ENCODE peak calls at places on chromosomes 6 and 20, in nine cellular contexts. One of them, this sample, is unnamed.

GRCh38 chr20:1478566-1478965 is 11.9 kb upstream of the NSFL1C start:
- DNase-seq in psoas muscle: no peak
- DNase-seq in astrocyte: peak; percentile 59
- DNase-seq in left lung: no peak
- DNase-seq in neural progenitor cell: no peak
- DNase-seq in testis: no peak
- DNase-seq in stomach: no peak
- DNase-seq in left ventricle myocardium inferior: no peak
- DNase-seq in adrenal gland: no peak
- DNase-seq in this sample: no peak

GRCh38 chr20:50916257-50916656 is 15.0 kb downstream of the ADNP start:
- DNase-seq in stomach: no peak
- DNase-seq in left ventricle myocardium inferior: no peak
- DNase-seq in psoas muscle: no peak
- DNase-seq in testis: no peak
- DNase-seq in neural progenitor cell: no peak
- DNase-seq in astrocyte: peak; percentile 36
- DNase-seq in adrenal gland: no peak
- DNase-seq in left lung: no peak
- DNase-seq in this sample: no peak

GRCh38 chr6:71194730-71195129 is 93.9 kb upstream of the OGFRL1 start:
- DNase-seq in stomach: no peak
- DNase-seq in psoas muscle: no peak
- DNase-seq in astrocyte: peak; percentile 80
- DNase-seq in left ventricle myocardium inferior: no peak
- DNase-seq in left lung: no peak
- DNase-seq in neural progenitor cell: no peak
- DNase-seq in testis: no peak
- DNase-seq in adrenal gland: no peak
- DNase-seq in this sample: no peak

GRCh38 chr20:46411637-46412036 is 5.2 kb upstream of the ELMO2 start:
- DNase-seq in psoas muscle: no peak
- DNase-seq in left ventricle myocardium inferior: no peak
- DNase-seq in left lung: no peak
- DNase-seq in neural progenitor cell: no peak
- DNase-seq in adrenal gland: no peak
- DNase-seq in testis: no peak
- DNase-seq in stomach: no peak
- DNase-seq in astrocyte: no peak
- DNase-seq in this sample: no peak

GRCh38 chr6:102619585-102619984 is 1226.1 kb downstream of the GRIK2 start:
- DNase-seq in adrenal gland: no peak
- DNase-seq in astrocyte: no peak
- DNase-seq in psoas muscle: no peak
- DNase-seq in stomach: no peak
- DNase-seq in testis: no peak
- DNase-seq in left ventricle myocardium inferior: no peak
- DNase-seq in left lung: no peak
- DNase-seq in neural progenitor cell: peak; percentile 32
- DNase-seq in this sample: peak; percentile 36

GRCh38 chr6:82370788-82371187 is 7.2 kb downstream of the TPBG start:
- DNase-seq in left ventricle myocardium inferior: no peak
- DNase-seq in neural progenitor cell: no peak
- DNase-seq in psoas muscle: no peak
- DNase-seq in astrocyte: no peak
- DNase-seq in left lung: no peak
- DNase-seq in adrenal gland: no peak
- DNase-seq in stomach: no peak
- DNase-seq in testis: no peak
- DNase-seq in this sample: no peak

GRCh38 chr6:123306334-123306733 is 310.3 kb downstream of the CLVS2 start:
- DNase-seq in adrenal gland: no peak
- DNase-seq in left lung: no peak
- DNase-seq in psoas muscle: no peak
- DNase-seq in astrocyte: no peak
- DNase-seq in stomach: no peak
- DNase-seq in left ventricle myocardium inferior: no peak
- DNase-seq in testis: no peak
- DNase-seq in neural progenitor cell: peak; percentile 3
- DNase-seq in this sample: no peak

GRCh38 chr6:14290448-14291388 is 173.1 kb downstream of the CD83 start:
- DNase-seq in adrenal gland: no peak
- DNase-seq in neural progenitor cell: no peak
- DNase-seq in astrocyte: no peak
- DNase-seq in psoas muscle: no peak
- DNase-seq in left lung: no peak
- DNase-seq in stomach: no peak
- DNase-seq in testis: no peak
- DNase-seq in left ventricle myocardium inferior: no peak
- DNase-seq in this sample: no peak

GRCh38 chr6:42520786-42521607 is 42.8 kb upstream of the UBR2 start:
- DNase-seq in stomach: no peak
- DNase-seq in testis: no peak
- DNase-seq in left ventricle myocardium inferior: no peak
- DNase-seq in astrocyte: peak; percentile 89
- DNase-seq in neural progenitor cell: no peak
- DNase-seq in psoas muscle: no peak
- DNase-seq in adrenal gland: no peak
- DNase-seq in left lung: no peak
- DNase-seq in this sample: no peak

GRCh38 chr6:81561071-81561564 is 191.4 kb downstream of the TENT5A start:
- DNase-seq in psoas muscle: no peak
- DNase-seq in neural progenitor cell: no peak
- DNase-seq in adrenal gland: no peak
- DNase-seq in stomach: no peak
- DNase-seq in left lung: no peak
- DNase-seq in testis: no peak
- DNase-seq in astrocyte: peak; percentile 51
- DNase-seq in left ventricle myocardium inferior: no peak
- DNase-seq in this sample: peak; percentile 55

GRCh38 chr6:24779416-24779815 is 4.7 kb downstream of the GMNN start:
- DNase-seq in psoas muscle: no peak
- DNase-seq in testis: no peak
- DNase-seq in astrocyte: no peak
- DNase-seq in left ventricle myocardium inferior: no peak
- DNase-seq in left lung: no peak
- DNase-seq in neural progenitor cell: no peak
- DNase-seq in adrenal gland: no peak
- DNase-seq in stomach: no peak
- DNase-seq in this sample: no peak

GRCh38 chr6:158198461-158198860 is 30.3 kb downstream of the GTF2H5 start:
- DNase-seq in neural progenitor cell: no peak
- DNase-seq in testis: no peak
- DNase-seq in adrenal gland: no peak
- DNase-seq in left ventricle myocardium inferior: no peak
- DNase-seq in stomach: no peak
- DNase-seq in left lung: no peak
- DNase-seq in psoas muscle: no peak
- DNase-seq in astrocyte: no peak
- DNase-seq in this sample: no peak

DNA sequence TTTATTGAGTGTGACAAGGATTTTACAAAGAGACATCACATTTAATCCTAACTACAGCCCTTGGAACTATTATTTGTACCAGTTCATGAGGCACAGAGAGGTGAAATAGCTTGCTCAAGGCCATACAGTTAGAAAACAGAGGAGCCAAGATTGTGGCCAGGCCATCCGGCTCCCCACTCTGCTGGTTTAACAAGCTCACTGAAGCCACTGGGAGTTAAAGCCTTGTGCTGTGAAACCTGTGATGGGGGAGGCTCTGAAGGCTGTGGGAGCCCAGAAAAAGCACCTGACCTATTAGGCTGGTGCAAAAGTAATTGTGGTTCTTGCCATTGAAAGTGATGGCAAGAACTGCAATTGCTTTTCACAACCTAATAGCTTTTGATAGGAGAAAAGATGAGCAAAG is 75.0 kb upstream of the ZNFX1 start:
- DNase-seq in left ventricle myocardium inferior: no peak
- DNase-seq in astrocyte: no peak
- DNase-seq in stomach: no peak
- DNase-seq in left lung: no peak
- DNase-seq in adrenal gland: no peak
- DNase-seq in psoas muscle: no peak
- DNase-seq in neural progenitor cell: no peak
- DNase-seq in testis: no peak
- DNase-seq in this sample: no peak
- H3K27ac ChIP-seq in left ventricle myocardium inferior: no peak overlapping the region
- H3K27ac ChIP-seq in astrocyte: no peak overlapping the region
- H3K27ac ChIP-seq in stomach: no peak overlapping the region
- H3K27ac ChIP-seq in left lung: no peak overlapping the region
- H3K27ac ChIP-seq in adrenal gland: no peak overlapping the region
- H3K27ac ChIP-seq in psoas muscle: peak overlapping the region; percentile 41
- H3K27ac ChIP-seq in neural progenitor cell: no peak overlapping the region
- H3K27ac ChIP-seq in testis: no peak overlapping the region
- H3K27ac ChIP-seq in this sample: no peak overlapping the region

GRCh38 chr6:89695667-89696066 is 57.1 kb upstream of the LYRM2 start:
- DNase-seq in adrenal gland: no peak
- DNase-seq in stomach: no peak
- DNase-seq in psoas muscle: no peak
- DNase-seq in astrocyte: no peak
- DNase-seq in neural progenitor cell: no peak
- DNase-seq in testis: no peak
- DNase-seq in left ventricle myocardium inferior: no peak
- DNase-seq in left lung: no peak
- DNase-seq in this sample: no peak

GRCh38 chr6:89693207-89693606 is 54.7 kb upstream of the LYRM2 start:
- DNase-seq in left lung: no peak
- DNase-seq in psoas muscle: no peak
- DNase-seq in adrenal gland: no peak
- DNase-seq in stomach: no peak
- DNase-seq in left ventricle myocardium inferior: no peak
- DNase-seq in neural progenitor cell: no peak
- DNase-seq in astrocyte: no peak
- DNase-seq in testis: no peak
- DNase-seq in this sample: no peak

GRCh38 chr6:89692256-89692655 is 53.7 kb upstream of the LYRM2 start:
- DNase-seq in left lung: no peak
- DNase-seq in neural progenitor cell: no peak
- DNase-seq in stomach: no peak
- DNase-seq in astrocyte: no peak
- DNase-seq in testis: no peak
- DNase-seq in left ventricle myocardium inferior: no peak
- DNase-seq in adrenal gland: no peak
- DNase-seq in psoas muscle: no peak
- DNase-seq in this sample: no peak

GRCh38 chr6:89690944-89691324 is 52.4 kb upstream of the LYRM2 start:
- DNase-seq in astrocyte: no peak
- DNase-seq in testis: no peak
- DNase-seq in stomach: no peak
- DNase-seq in psoas muscle: no peak
- DNase-seq in adrenal gland: no peak
- DNase-seq in left lung: no peak
- DNase-seq in left ventricle myocardium inferior: no peak
- DNase-seq in neural progenitor cell: peak; percentile 36
- DNase-seq in this sample: no peak

DNA sequence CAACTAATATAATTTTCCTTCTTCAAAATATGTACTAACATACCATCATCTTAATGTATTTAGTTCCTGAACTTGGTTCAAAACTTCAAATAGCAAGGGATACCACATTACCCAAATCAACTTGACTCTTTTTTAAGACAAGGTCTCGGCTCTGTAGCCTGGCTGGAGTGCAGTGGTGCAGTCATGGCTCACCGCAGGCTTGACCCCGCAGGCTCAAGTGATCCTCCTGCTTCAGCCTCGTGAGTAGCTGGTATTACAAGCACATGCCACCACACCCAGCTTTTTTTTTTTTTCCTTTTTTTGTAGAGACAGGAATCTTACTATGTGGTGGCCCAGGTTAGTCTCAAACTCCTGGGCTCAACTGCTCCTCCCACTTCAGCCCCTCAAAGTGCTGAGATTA is 55.9 kb upstream of the LYRM2 start:
- DNase-seq in left lung: no peak
- DNase-seq in left ventricle myocardium inferior: no peak
- DNase-seq in neural progenitor cell: no peak
- DNase-seq in astrocyte: no peak
- DNase-seq in psoas muscle: no peak
- DNase-seq in testis: no peak
- DNase-seq in adrenal gland: no peak
- DNase-seq in stomach: no peak
- DNase-seq in this sample: no peak
- H3K36me3 ChIP-seq in left lung: peaks cover 94% of the 10 kb centered on the region
- H3K36me3 ChIP-seq in left ventricle myocardium inferior: peaks cover 93% of the 10 kb centered on the region
- H3K36me3 ChIP-seq in neural progenitor cell: peaks cover 15% of the 10 kb centered on the region
- H3K36me3 ChIP-seq in astrocyte: peaks cover 48% of the 10 kb centered on the region
- H3K36me3 ChIP-seq in psoas muscle: peaks cover 98% of the 10 kb centered on the region
- H3K36me3 ChIP-seq in testis: no peaks in the 10 kb centered on the region
- H3K36me3 ChIP-seq in adrenal gland: no peaks in the 10 kb centered on the region
- H3K36me3 ChIP-seq in stomach: peaks cover 94% of the 10 kb centered on the region
- H3K36me3 ChIP-seq in this sample: peaks cover 80% of the 10 kb centered on the region

GRCh38 chr6:68635412-68635705 is 277 bp downstream of the ADGRB3 start:
- DNase-seq in stomach: no peak
- DNase-seq in neural progenitor cell: no peak
- DNase-seq in left ventricle myocardium inferior: no peak
- DNase-seq in astrocyte: no peak
- DNase-seq in adrenal gland: no peak
- DNase-seq in testis: no peak
- DNase-seq in psoas muscle: no peak
- DNase-seq in left lung: no peak
- DNase-seq in this sample: no peak

GRCh38 chr6:68635706-68636513 is 828 bp downstream of the ADGRB3 start:
- DNase-seq in left ventricle myocardium inferior: peak; percentile 23
- DNase-seq in testis: peak; percentile 51
- DNase-seq in stomach: no peak
- DNase-seq in neural progenitor cell: peak; percentile 57
- DNase-seq in left lung: peak; percentile 37
- DNase-seq in psoas muscle: no peak
- DNase-seq in adrenal gland: no peak
- DNase-seq in astrocyte: no peak
- DNase-seq in this sample: peak; percentile 41

GRCh38 chr6:68634503-68635411 is at the start of gene ADGRB3:
- DNase-seq in psoas muscle: peak; percentile 79
- DNase-seq in adrenal gland: peak; percentile 49
- DNase-seq in stomach: peak; percentile 46
- DNase-seq in left ventricle myocardium inferior: peak; percentile 86
- DNase-seq in neural progenitor cell: peak; percentile 89
- DNase-seq in astrocyte: peak; percentile 49
- DNase-seq in left lung: peak; percentile 87
- DNase-seq in testis: peak; percentile 86
- DNase-seq in this sample: peak; percentile 93

GRCh38 chr6:68632620-68633195 is 2.4 kb upstream of the ADGRB3 start:
- DNase-seq in left ventricle myocardium inferior: no peak
- DNase-seq in neural progenitor cell: no peak
- DNase-seq in adrenal gland: no peak
- DNase-seq in left lung: no peak
- DNase-seq in stomach: no peak
- DNase-seq in astrocyte: no peak
- DNase-seq in psoas muscle: no peak
- DNase-seq in testis: no peak
- DNase-seq in this sample: no peak

GRCh38 chr6:68633654-68634502 is 1.2 kb upstream of the ADGRB3 start:
- DNase-seq in stomach: no peak
- DNase-seq in left ventricle myocardium inferior: no peak
- DNase-seq in astrocyte: no peak
- DNase-seq in psoas muscle: no peak
- DNase-seq in testis: no peak
- DNase-seq in neural progenitor cell: no peak
- DNase-seq in adrenal gland: no peak
- DNase-seq in left lung: no peak
- DNase-seq in this sample: peak; percentile 36
- H3K4me3 ChIP-seq in stomach: peak overlapping the region; percentile 69
- H3K4me3 ChIP-seq in left ventricle myocardium inferior: peak overlapping the region; percentile 74
- H3K4me3 ChIP-seq in astrocyte: peak overlapping the region; percentile 84
- H3K4me3 ChIP-seq in psoas muscle: peak overlapping the region; percentile 72
- H3K4me3 ChIP-seq in testis: peak overlapping the region; percentile 73
- H3K4me3 ChIP-seq in neural progenitor cell: peak overlapping the region; percentile 80
- H3K4me3 ChIP-seq in adrenal gland: no peak overlapping the region
- H3K4me3 ChIP-seq in left lung: peak overlapping the region; percentile 47
- H3K4me3 ChIP-seq in this sample: peak overlapping the region; percentile 78

GRCh38 chr6:149027484-149027883 is 280.7 kb downstream of the UST start:
- DNase-seq in stomach: no peak
- DNase-seq in left ventricle myocardium inferior: no peak
- DNase-seq in astrocyte: no peak
- DNase-seq in left lung: no peak
- DNase-seq in psoas muscle: no peak
- DNase-seq in testis: no peak
- DNase-seq in neural progenitor cell: no peak
- DNase-seq in adrenal gland: no peak
- DNase-seq in this sample: no peak
- H3K27ac ChIP-seq in stomach: no peak overlapping the region
- H3K27ac ChIP-seq in left ventricle myocardium inferior: no peak overlapping the region
- H3K27ac ChIP-seq in astrocyte: peak overlapping the region; percentile 63
- H3K27ac ChIP-seq in left lung: no peak overlapping the region
- H3K27ac ChIP-seq in psoas muscle: no peak overlapping the region
- H3K27ac ChIP-seq in testis: no peak overlapping the region
- H3K27ac ChIP-seq in neural progenitor cell: no peak overlapping the region
- H3K27ac ChIP-seq in adrenal gland: no peak overlapping the region
- H3K27ac ChIP-seq in this sample: no peak overlapping the region

This sample was measured in SJCRH30.